ENCODE peak calls at places on chromosomes 6 and 20, in eight cellular contexts. W is upper lobe of right lung, Q is fibroblast of lung, K is omental fat pad, R is ovary, G is AG10803, V is WTC11, P is OCI-LY7. F is an unnamed sample.
A peak's percentile ranks its signal among the peaks of the same experiment; 100 is the strongest.

GRCh38 chr6:133948472-133948871 is 4.6 kb upstream of the TBPL1 start:
- DNase-seq in G (no peak), V (no peak), K (no peak), P (no peak), R (no peak), W (no peak), Q (no peak), F (no peak)

GRCh38 chr6:126657556-126658129 is 317.7 kb downstream of the CENPW start:
- DNase-seq in V (no peak), K (no peak), P (peak; percentile 4), R (no peak), W (no peak), Q (peak; percentile 27), G (peak; percentile 47), F (no peak)

GRCh38 chr20:63216849-63217471 is 1.0 kb upstream of the YTHDF1 start:
- DNase-seq in R (no peak), K (no peak), P (no peak), Q (no peak), V (no peak), G (no peak), W (no peak), F (no peak)

GRCh38 chr20:32387262-32387661 is 29.1 kb downstream of the ASXL1 start:
- DNase-seq in P (no peak), K (no peak), R (no peak), W (no peak), V (no peak), Q (peak; percentile 81), G (peak; percentile 20), F (no peak)

GRCh38 chr6:37691904-37692806 is 5.5 kb downstream of the MDGA1 start:
- DNase-seq in P (peak; percentile 73), K (peak; percentile 67), Q (peak; percentile 42), V (peak; percentile 92), G (peak; percentile 55), W (peak; percentile 85), R (peak; percentile 76), F (peak; percentile 64)

GRCh38 chr20:13984211-13984610 is 6.2 kb downstream of the SEL1L2 start:
- DNase-seq in G (no peak), V (no peak), K (no peak), Q (no peak), W (no peak), P (no peak), R (no peak), F (no peak)

GRCh38 chr20:43584448-43585138 is 6.1 kb upstream of the IFT52 start:
- DNase-seq in V (no peak), K (no peak), Q (peak; percentile 87), G (peak; percentile 92), P (no peak), R (no peak), W (peak; percentile 64), F (no peak)

GRCh38 chr6:35496851-35497570 is at the start of gene TEAD3:
- DNase-seq in G (peak; percentile 76), K (no peak), V (peak; percentile 89), P (peak; percentile 48), R (peak; percentile 87), W (peak; percentile 90), Q (peak; percentile 55), F (peak; percentile 84)

GRCh38 chr6:53861543-53861942 is 66.7 kb downstream of the LRRC1 start:
- DNase-seq in R (no peak), P (no peak), Q (peak; percentile 20), W (no peak), K (no peak), G (no peak), V (no peak), F (no peak)

GRCh38 chr6:53858913-53859312 is 64.1 kb downstream of the LRRC1 start:
- DNase-seq in Q (no peak), K (no peak), P (no peak), W (no peak), R (no peak), V (no peak), G (no peak), F (no peak)

GRCh38 chr6:53866231-53866630 is 71.4 kb downstream of the LRRC1 start:
- DNase-seq in Q (peak; percentile 32), P (no peak), G (no peak), K (no peak), R (no peak), W (no peak), V (no peak), F (no peak)

GRCh38 chr6:53860511-53860910 is 65.7 kb downstream of the LRRC1 start:
- DNase-seq in G (no peak), Q (no peak), R (no peak), W (no peak), K (no peak), V (no peak), P (no peak), F (no peak)

DNA sequence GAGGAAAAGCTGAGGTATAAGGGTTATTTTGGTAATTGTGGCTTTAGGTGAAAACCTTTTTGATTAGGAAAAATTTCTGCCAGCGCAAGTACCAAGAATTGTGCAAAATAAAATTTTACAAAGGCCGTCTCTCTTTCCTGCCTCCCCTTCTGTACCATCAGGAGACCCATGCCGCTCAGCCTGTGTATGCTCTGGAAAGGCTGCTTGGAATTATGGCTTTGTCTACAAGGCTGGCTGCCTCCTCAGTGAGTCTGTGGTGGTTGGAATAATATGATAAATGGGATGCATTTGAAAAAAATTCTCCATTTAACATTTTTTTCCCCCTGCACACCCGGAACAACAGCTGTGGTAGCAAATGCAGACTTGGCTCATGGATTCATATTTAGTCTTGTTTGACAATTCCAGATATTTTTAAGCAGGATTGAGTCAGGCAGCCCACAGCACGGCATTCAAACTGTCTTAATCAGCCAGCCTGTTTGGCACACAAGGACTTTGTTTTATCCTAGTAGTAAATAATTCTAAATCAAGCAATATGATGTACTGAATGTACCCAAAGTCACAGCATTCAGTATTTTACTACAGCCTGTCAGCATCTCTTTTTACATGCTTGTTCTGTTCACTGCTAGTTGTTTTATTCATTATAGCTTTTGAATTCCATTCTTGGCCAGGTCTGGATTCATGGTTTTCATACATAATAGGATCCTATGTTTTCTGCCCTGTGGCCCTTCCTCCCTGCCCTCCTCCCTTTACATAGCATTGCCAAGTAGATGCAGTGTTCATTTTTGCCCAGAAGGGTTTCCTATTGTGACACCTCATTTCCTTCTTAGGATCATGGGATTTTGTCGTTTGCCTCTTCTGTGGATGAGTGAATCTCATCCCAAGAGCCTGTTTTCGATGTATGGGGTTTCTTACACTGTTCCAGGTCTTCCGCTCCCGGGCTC is 68.0 kb downstream of the LRRC1 start:
- DNase-seq in R (no peak), W (no peak), Q (peak; percentile 96), P (no peak), K (no peak), G (peak; percentile 87), V (no peak), F (no peak)
- TF ChIP-seq CTCF in R (no peak), W (no peak), Q (no peak), P (no peak), K (no peak), G (peak; percentile 24), V (no peak), F (no peak)

GRCh38 chr6:152059909-152060308 is 252.4 kb downstream of the ESR1 start:
- DNase-seq in G (no peak), R (no peak), V (no peak), W (no peak), P (no peak), Q (no peak), K (no peak), F (no peak)
- TF ChIP-seq CTCF in G (no peak), R (no peak), V (no peak), W (no peak), P (no peak), Q (no peak), K (no peak), F (no peak)

GRCh38 chr6:70957284-70957617 is 391 bp upstream of the B3GAT2 start:
- DNase-seq in R (no peak), K (no peak), Q (peak; percentile 1), W (no peak), P (no peak), G (no peak), V (no peak), F (no peak)

GRCh38 chr6:70956451-70957283 is at the start of gene B3GAT2:
- DNase-seq in Q (peak; percentile 15), V (peak; percentile 60), K (no peak), G (peak; percentile 21), P (no peak), W (peak; percentile 67), R (no peak), F (peak; percentile 26)

GRCh38 chr6:70954750-70955149 is 2.1 kb downstream of the B3GAT2 start:
- DNase-seq in W (no peak), V (peak; percentile 25), P (no peak), G (no peak), K (no peak), Q (no peak), R (no peak), F (no peak)

GRCh38 chr6:70955441-70956190 is 1.2 kb downstream of the B3GAT2 start:
- DNase-seq in P (peak; percentile 59), G (peak; percentile 54), W (peak; percentile 93), K (peak; percentile 69), V (peak; percentile 97), R (peak; percentile 70), Q (peak; percentile 69), F (peak; percentile 77)

GRCh38 chr6:70956191-70956450 is 739 bp downstream of the B3GAT2 start:
- DNase-seq in W (no peak), P (no peak), G (no peak), R (no peak), Q (no peak), K (no peak), V (no peak), F (no peak)
- TF ChIP-seq CTCF in W (peak; percentile 8), P (no peak), G (no peak), R (no peak), Q (no peak), K (no peak), V (no peak), F (peak; percentile 53)

GRCh38 chr6:15245361-15246216 is at the start of gene JARID2:
- DNase-seq in P (peak; percentile 95), K (peak; percentile 98), V (peak; percentile 96), R (peak; percentile 99), Q (peak; percentile 97), G (peak; percentile 98), W (peak; percentile 100), F (peak; percentile 93)

GRCh38 chr6:15246217-15247211 is 645 bp downstream of the JARID2 start:
- DNase-seq in G (no peak), R (no peak), P (no peak), K (no peak), V (no peak), Q (no peak), W (peak; percentile 16), F (no peak)

GRCh38 chr6:15242937-15243614 is 2.8 kb upstream of the JARID2 start:
- DNase-seq in Q (no peak), W (peak; percentile 15), G (no peak), R (no peak), V (no peak), K (no peak), P (no peak), F (no peak)

GRCh38 chr6:15243994-15244604 is 1.8 kb upstream of the JARID2 start:
- DNase-seq in R (peak; percentile 58), V (peak; percentile 45), G (no peak), W (no peak), Q (no peak), P (no peak), K (no peak), F (no peak)

DNA sequence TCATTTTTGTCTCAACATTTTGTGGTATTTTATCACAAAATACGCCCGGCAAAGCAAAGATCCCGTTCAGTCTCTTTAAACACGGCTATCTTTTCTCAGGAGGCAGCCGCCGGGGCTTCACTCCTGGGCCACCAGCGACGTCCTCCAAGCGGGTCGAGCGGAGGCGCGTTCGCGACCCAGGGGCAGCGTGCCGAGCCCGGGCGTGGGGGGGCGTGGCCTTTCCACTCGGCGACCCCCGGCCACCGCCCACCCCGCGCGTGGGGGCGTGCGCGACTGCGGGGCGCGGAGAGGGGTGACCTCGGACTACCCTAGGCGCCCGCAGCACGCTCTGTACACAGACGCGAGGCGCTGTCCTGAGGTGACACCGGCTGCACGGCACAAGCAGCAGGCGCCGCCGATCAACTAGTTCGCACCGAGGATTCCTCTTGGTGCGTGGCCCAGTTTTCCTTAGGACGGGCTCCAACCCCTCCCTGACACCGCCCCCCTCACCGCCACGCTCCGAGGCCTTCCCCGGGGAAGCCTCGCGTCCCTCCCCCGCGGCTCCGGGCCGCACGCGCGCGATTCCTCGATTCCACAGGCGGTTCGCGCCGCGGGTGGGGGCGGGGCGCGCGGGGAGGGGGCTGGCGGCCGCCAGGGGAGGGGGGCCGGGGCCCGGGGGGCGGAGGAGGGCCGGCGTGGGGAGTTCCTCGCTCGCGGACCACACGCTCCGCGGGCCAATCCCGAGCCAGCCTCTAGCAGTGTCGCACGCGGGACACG is 1.1 kb upstream of the JARID2 start:
- DNase-seq in Q (peak; percentile 73), V (peak; percentile 66), P (peak; percentile 74), R (peak; percentile 89), K (peak; percentile 38), W (peak; percentile 90), G (peak; percentile 82), F (peak; percentile 36)
- TF ChIP-seq CTCF in Q (no peak), V (no peak), P (peak; percentile 11), R (no peak), K (no peak), W (no peak), G (no peak), F (no peak)